ENCODE peak calls at places on chromosome 22, in five cellular contexts. Y is left ventricle myocardium inferior, Q is HCT116, Z is right atrium auricular region, I is GM23248. G is an unnamed sample. For H3K4me1 and H3K27me3, the result is how much of the 10 kb centered on the place peaks cover.

GRCh38 chr22:27918351-27919221 is 470 bp downstream of the PITPNB start:
- DNase-seq in Y (peak), Q (no peak), Z (peak), I (peak), G (peak)

GRCh38 chr22:36755316-36755715 is 20.6 kb downstream of the IFT27 start:
- DNase-seq in Y (no peak), Q (no peak), Z (no peak), I (no peak), G (no peak)

GRCh38 chr22:36644333-36644757 is 59.2 kb downstream of the CACNG2 start:
- DNase-seq in Y (no peak), Q (peak), Z (no peak), I (peak), G (peak)

GRCh38 chr22:49371325-49372110 is 456.2 kb downstream of the BRD1 start:
- DNase-seq in Y (no peak), Q (no peak), Z (peak), I (no peak), G (no peak)

GRCh38 chr22:18050065-18050464 is 25.7 kb upstream of the MICAL3 start:
- DNase-seq in Y (no peak), Q (no peak), Z (no peak), I (no peak), G (no peak)

GRCh38 chr22:39960791-39961746 is 872 bp downstream of the TMA7B start:
- DNase-seq in Y (no peak), Q (no peak), Z (no peak), I (peak), G (peak)

GRCh38 chr22:28411125-28411524 is 268.5 kb downstream of the TTC28 start:
- DNase-seq in Y (no peak), Q (no peak), Z (no peak), I (peak), G (no peak)

GRCh38 chr22:49964493-49965290 is 4.1 kb downstream of the PIM3 start:
- DNase-seq in Y (peak), Q (no peak), Z (no peak), I (no peak), G (no peak)

GRCh38 chr22:43412808-43413785 is 1.3 kb downstream of the MPPED1 start:
- DNase-seq in Y (no peak), Q (no peak), Z (no peak), I (no peak), G (no peak)

GRCh38 chr22:28148816-28149465 is 229.9 kb upstream of the PITPNB start:
- DNase-seq in Y (no peak), Q (no peak), Z (no peak), I (peak), G (peak)

GRCh38 chr22:44368611-44369010 is 55.9 kb upstream of the SHISAL1 start:
- DNase-seq in Y (no peak), Q (no peak), Z (no peak), I (no peak), G (no peak)

GRCh38 chr22:28023036-28023435 is 104.0 kb upstream of the PITPNB start:
- DNase-seq in Y (peak), Q (no peak), Z (peak), I (no peak), G (no peak)

GRCh38 chr22:18931905-18932652 is 4.0 kb downstream of the PRODH start:
- DNase-seq in Y (no peak), Q (no peak), Z (no peak), I (no peak), G (no peak)

DNA sequence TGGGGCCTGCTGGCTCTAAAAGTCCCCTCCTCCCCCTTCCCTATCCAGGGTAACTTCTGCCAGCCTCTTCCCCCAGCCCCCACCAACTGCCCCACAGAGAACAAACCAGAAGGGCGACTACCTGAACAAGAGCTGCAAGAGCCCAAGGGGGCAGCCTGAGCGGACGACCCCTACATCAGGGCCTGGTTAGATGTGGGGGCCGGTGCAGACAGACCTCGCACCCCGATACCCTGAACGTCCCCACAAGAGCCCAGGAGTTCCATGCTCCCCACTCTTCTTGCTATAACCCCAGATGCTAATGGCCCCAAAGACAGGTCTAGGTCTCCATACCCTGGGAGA is 20.7 kb downstream of the SUN2 start:
- DNase-seq in Y (peak), Q (no peak), Z (no peak), I (no peak), G (no peak)
- H3K27ac ChIP-seq in Y (peak), Q (no peak), Z (no peak), I (no peak), G (no peak)

DNA sequence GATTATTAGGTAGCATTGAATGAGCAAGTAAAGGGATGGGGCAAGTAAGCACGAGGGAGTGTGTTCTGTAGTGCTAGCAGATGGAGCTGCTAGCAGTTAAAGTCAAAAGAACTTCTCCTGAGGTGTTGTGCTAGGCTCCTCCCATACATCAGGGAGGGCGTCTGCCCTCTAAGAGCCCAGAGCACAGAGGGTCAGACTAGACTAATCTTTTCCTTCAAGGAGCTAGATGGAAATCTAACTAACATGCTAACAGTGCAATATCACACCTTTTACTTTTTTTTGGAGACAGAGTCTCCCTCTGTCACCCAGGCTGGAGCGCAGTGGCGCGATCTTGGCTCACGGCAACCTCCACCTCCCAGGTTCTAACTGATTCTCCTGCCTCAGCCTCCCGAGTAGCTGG is 3.2 kb upstream of the PLA2G6 start:
- DNase-seq in Y (no peak), Q (no peak), Z (no peak), I (no peak), G (no peak)
- H3K4me1 ChIP-seq in Y (under half), Q (under half), Z (under half), I (under half), G (under half)

GRCh38 chr22:22341736-22342135 is 97.2 kb downstream of the VPREB1 start:
- DNase-seq in Y (no peak), Q (no peak), Z (no peak), I (no peak), G (no peak)
- H3K27me3 ChIP-seq in Y (half or more), Q (under half), Z (under half), I (under half), G (under half)

GRCh38 chr22:46373838-46374662 is 38.5 kb downstream of the TRMU start:
- DNase-seq in Y (no peak), Q (no peak), Z (no peak), I (no peak), G (peak)
- H3K27ac ChIP-seq in Y (no peak), Q (no peak), Z (no peak), I (no peak), G (no peak)

GRCh38 chr22:20207277-20208025 is 56.6 kb upstream of the CCDC188 start:
- DNase-seq in Y (no peak), Q (no peak), Z (no peak), I (no peak), G (no peak)
- H3K4me1 ChIP-seq in Y (half or more), Q (under half), Z (half or more), I (under half), G (under half)

DNA sequence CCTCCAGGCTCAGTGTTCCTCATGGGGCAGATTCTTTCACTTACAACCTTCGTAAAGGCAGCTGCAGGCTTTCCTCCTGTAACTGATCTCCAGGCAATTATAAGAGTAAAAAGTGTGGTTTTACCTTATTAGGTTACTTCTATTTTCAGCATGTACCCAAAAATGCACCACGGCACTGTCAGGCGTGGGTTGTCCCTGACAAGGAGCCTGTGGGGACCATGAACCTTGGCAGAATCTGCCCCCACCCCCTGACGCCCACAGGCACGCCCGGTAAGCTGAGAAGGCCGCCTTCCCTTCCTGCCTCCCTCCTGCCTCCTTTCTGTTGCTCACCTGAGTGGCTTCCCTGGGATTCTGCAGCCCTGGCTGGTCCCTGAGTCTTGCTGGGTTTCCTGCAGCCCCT is 1383.3 kb downstream of the TBC1D22A start:
- DNase-seq in Y (no peak), Q (no peak), Z (no peak), I (no peak), G (no peak)
- H3K27me3 ChIP-seq in Y (half or more), Q (under half), Z (under half), I (under half), G (under half)

GRCh38 chr22:31628969-31629723 is 32.9 kb downstream of the PISD start:
- DNase-seq in Y (no peak), Q (no peak), Z (no peak), I (no peak), G (no peak)
- H3K27ac ChIP-seq in Y (peak), Q (peak), Z (no peak), I (peak), G (peak)

DNA sequence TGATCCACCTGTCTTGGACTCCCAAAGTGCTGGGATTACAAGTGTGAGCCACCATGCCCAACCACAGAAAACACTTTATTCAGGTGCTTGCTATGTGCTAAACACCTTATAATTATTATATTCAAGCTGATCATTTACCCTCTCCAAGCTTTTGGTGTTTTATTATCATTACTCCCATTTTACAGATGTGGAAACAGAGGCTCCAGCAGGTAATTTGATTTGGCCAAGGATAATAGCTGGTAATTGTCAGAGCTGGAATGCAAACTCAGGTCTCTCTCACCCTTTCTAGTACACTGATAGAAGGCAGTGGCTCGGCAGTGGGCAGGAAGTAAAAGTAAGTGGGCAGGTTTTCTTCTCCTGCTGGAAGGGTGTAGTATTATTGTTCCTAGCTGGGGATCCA is 3.8 kb upstream of the TPST2 start:
- DNase-seq in Y (no peak), Q (no peak), Z (no peak), I (no peak), G (no peak)
- H3K4me1 ChIP-seq in Y (under half), Q (under half), Z (under half), I (under half), G (under half)

DNA sequence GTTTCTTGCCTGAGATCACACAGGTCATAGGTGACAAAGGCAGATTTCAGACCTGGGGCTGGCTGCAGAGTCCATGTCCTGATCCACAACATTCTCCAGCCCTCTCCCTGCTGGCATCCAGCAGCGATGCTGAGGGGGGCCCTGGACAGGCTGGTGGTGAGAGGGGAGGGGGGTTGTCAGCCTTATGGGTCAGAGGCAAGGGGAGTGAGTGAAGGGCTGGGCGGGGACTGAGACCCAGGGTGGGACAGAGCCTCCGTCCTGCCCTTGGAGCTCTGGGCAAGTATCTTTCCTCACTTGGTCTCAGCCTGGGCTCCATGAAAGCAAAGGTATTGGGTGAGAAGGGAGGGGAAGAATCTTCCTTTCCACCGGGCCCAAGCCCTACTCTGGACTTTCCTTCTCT is 66.7 kb upstream of the RASD2 start:
- DNase-seq in Y (no peak), Q (no peak), Z (no peak), I (no peak), G (no peak)
- H3K27me3 ChIP-seq in Y (under half), Q (under half), Z (under half), I (under half), G (under half)

G was measured in small intestine.